ENCODE peak calls at places on chromosomes 13 and 19, in eight cellular contexts. K is iris pigment epithelial cell; S is WTC11; L is GDM1; Z is stimulated activated CD4-positive, alpha-beta T cell treated with anti-CD3 and anti-CD28 coated beads, Interleukin-4, amount 100 ng/mL, for 1 hour; D is NCI-H510A; V is kidney; O is CD4-positive, alpha-beta memory T cell. H is an unnamed sample.

GRCh38 chr19:2394054-2394668 is 33.2 kb downstream of the TIMM13 start:
- DNase-seq in K (no peak), S (no peak), L (peak), Z (no peak), D (no peak), V (no peak), O (no peak), H (no peak)

GRCh38 chr19:19109601-19110000 is 28.7 kb downstream of the TMEM161A start:
- DNase-seq in K (peak), S (no peak), L (no peak), Z (no peak), D (no peak), V (no peak), O (no peak), H (no peak)

GRCh38 chr13:76556632-76557031 is 329.6 kb downstream of the KCTD12 start:
- DNase-seq in K (no peak), S (no peak), L (no peak), Z (no peak), D (no peak), V (no peak), O (no peak), H (no peak)

GRCh38 chr19:3234800-3235199 is 10.3 kb downstream of the CELF5 start:
- DNase-seq in K (no peak), S (peak), L (no peak), Z (no peak), D (no peak), V (no peak), O (no peak), H (no peak)

GRCh38 chr19:12043752-12044422 is 8.4 kb upstream of the ZNF433 start:
- DNase-seq in K (no peak), S (no peak), L (no peak), Z (no peak), D (no peak), V (no peak), O (no peak), H (no peak)

GRCh38 chr19:45087531-45087930 is 5.4 kb upstream of the PPP1R37 start:
- DNase-seq in K (no peak), S (no peak), L (peak), Z (no peak), D (no peak), V (no peak), O (peak), H (no peak)

GRCh38 chr13:45231722-45232121 is 30.9 kb upstream of the KCTD4 start:
- DNase-seq in K (peak), S (no peak), L (no peak), Z (no peak), D (no peak), V (no peak), O (no peak), H (peak)

GRCh38 chr19:29724102-29724641 is 9.1 kb upstream of the C19orf12 start:
- DNase-seq in K (peak), S (peak), L (no peak), Z (peak), D (no peak), V (peak), O (no peak), H (peak)

GRCh38 chr13:101474419-101474957 is 22.0 kb downstream of the ITGBL1 start:
- DNase-seq in K (peak), S (peak), L (no peak), Z (no peak), D (no peak), V (no peak), O (no peak), H (peak)

H was measured in astrocyte of the spinal cord.